ENCODE peak calls at places on chromosomes 5 and 9, in eight cellular contexts. L is epithelial cell of esophagus, B is hypothalamus, N is fibroblast of pulmonary artery, J is T-cell, S is NCI-H187, E is mesothelial cell of epicardium, G is HS-5. C is an unnamed sample.

GRCh38 chr5:172076783-172077244 is 70.4 kb upstream of the FBXW11 start:
- DNase-seq in G (no peak), L (no peak), B (no peak), S (no peak), E (no peak), N (no peak), J (no peak), C (no peak)

GRCh38 chr9:91768977-91769916 is 180.8 kb downstream of the ROR2 start:
- DNase-seq in G (no peak), L (no peak), J (no peak), S (no peak), B (no peak), N (no peak), E (no peak), C (no peak)

GRCh38 chr9:84136119-84136868 is 155.7 kb downstream of the RMI1 start:
- DNase-seq in S (no peak), L (peak), J (no peak), N (peak), E (no peak), B (no peak), G (no peak), C (no peak)

GRCh38 chr5:132322266-132322665 is 28.1 kb downstream of the SLC22A4 start:
- DNase-seq in E (no peak), B (no peak), S (no peak), G (no peak), N (peak), J (no peak), L (no peak), C (no peak)

GRCh38 chr5:95448836-95449235 is 57.7 kb downstream of the FAM81B start:
- DNase-seq in N (no peak), L (no peak), J (no peak), E (no peak), S (no peak), G (no peak), B (no peak), C (no peak)

GRCh38 chr5:135654646-135655045 is 75.9 kb upstream of the CXCL14 start:
- DNase-seq in S (no peak), J (no peak), G (no peak), N (no peak), B (no peak), L (peak), E (no peak), C (no peak)

GRCh38 chr5:172902497-172903472 is 56.4 kb upstream of the RPL26L1 start:
- DNase-seq in S (no peak), N (peak), G (no peak), L (peak), E (peak), B (no peak), J (no peak), C (no peak)

GRCh38 chr9:112348257-112348992 is 15.0 kb upstream of the PTBP3 start:
- DNase-seq in L (peak), S (peak), B (peak), N (peak), G (no peak), J (peak), E (no peak), C (peak)

GRCh38 chr9:98906273-98907040 is 37.2 kb upstream of the COL15A1 start:
- DNase-seq in N (peak), L (no peak), B (no peak), J (no peak), E (peak), G (no peak), S (no peak), C (no peak)